ENCODE peak calls at places on chromosomes 5 and 9, in seven cellular contexts. I is stimulated activated CD8-positive, alpha-beta memory T cell treated with anti-CD3 and anti-CD28 coated beads, Interleukin-4, amount 100 ng/mL, for 48 hours; R is posterior vena cava; H is occipital lobe; Z is HT1080; P is CD8-positive, alpha-beta memory T cell; O is Calu3. M is an unnamed sample.

GRCh38 chr5:133065482-133065881 is 13.7 kb downstream of the HSPA4 start:
- DNase-seq in P (no peak), Z (no peak), H (no peak), R (no peak), O (no peak), I (no peak), M (no peak)

GRCh38 chr9:94611638-94612068 is 18.0 kb upstream of the FBP2 start:
- DNase-seq in O (no peak), Z (no peak), I (peak; percentile 77), H (no peak), P (no peak), R (peak; percentile 38), M (no peak)

GRCh38 chr5:14743601-14744295 is 79.2 kb downstream of the OTULIN start:
- DNase-seq in P (no peak), R (no peak), O (no peak), H (no peak), Z (peak; percentile 74), I (no peak), M (no peak)

GRCh38 chr5:103286622-103287021 is 28.1 kb downstream of the MACIR start:
- DNase-seq in R (no peak), P (no peak), Z (no peak), O (no peak), I (no peak), H (no peak), M (no peak)

GRCh38 chr5:377326-377981 is 55.9 kb downstream of the AHRR start:
- DNase-seq in P (no peak), H (no peak), I (peak; percentile 28), O (no peak), R (peak; percentile 78), Z (no peak), M (no peak)

GRCh38 chr9:70120834-70121510 is 77.3 kb downstream of the MAMDC2 start:
- DNase-seq in R (peak; percentile 95), I (peak; percentile 26), P (no peak), Z (peak; percentile 90), O (peak; percentile 13), H (no peak), M (no peak)

GRCh38 chr5:10157085-10157669 is 92.5 kb downstream of the ATPSCKMT start:
- DNase-seq in O (no peak), R (no peak), I (no peak), Z (no peak), H (no peak), P (no peak), M (no peak)

GRCh38 chr5:87136096-87136495 is 131.6 kb upstream of the RASA1 start:
- DNase-seq in H (no peak), Z (no peak), R (no peak), I (no peak), P (no peak), O (no peak), M (no peak)

GRCh38 chr5:173229381-173229959 is 5.5 kb downstream of the NKX2-5 start:
- DNase-seq in O (no peak), I (no peak), R (no peak), P (no peak), Z (no peak), H (no peak), M (no peak)

GRCh38 chr5:14958196-14958595 is 86.6 kb upstream of the ANKH start:
- DNase-seq in Z (no peak), O (no peak), I (no peak), P (no peak), R (no peak), H (no peak), M (no peak)

GRCh38 chr9:90858505-90858904 is 56.9 kb downstream of the SYK start:
- DNase-seq in H (no peak), I (no peak), R (no peak), O (no peak), Z (no peak), P (no peak), M (no peak)

GRCh38 chr5:128436825-128437224 is 101.2 kb downstream of the FBN2 start:
- DNase-seq in R (no peak), H (no peak), Z (peak; percentile 92), O (peak; percentile 14), P (no peak), I (no peak), M (no peak)

GRCh38 chr5:181192337-181193046 is 12.5 kb downstream of the TRIM7 start:
- DNase-seq in P (no peak), H (no peak), Z (no peak), I (no peak), R (no peak), O (no peak), M (no peak)

GRCh38 chr9:131008909-131009618 is at the start of gene LAMC3:
- DNase-seq in H (no peak), I (no peak), O (peak; percentile 13), R (no peak), Z (no peak), P (no peak), M (no peak)

GRCh38 chr9:4080889-4081548 is 218.8 kb downstream of the GLIS3 start:
- DNase-seq in I (no peak), H (no peak), R (no peak), P (no peak), O (no peak), Z (no peak), M (no peak)

GRCh38 chr5:38916802-38917201 is 71.0 kb downstream of the OSMR start:
- DNase-seq in H (no peak), I (no peak), O (no peak), R (no peak), Z (no peak), P (no peak), M (no peak)

GRCh38 chr9:536597-537511 is 304.6 kb upstream of the DMRT1 start:
- DNase-seq in I (no peak), O (no peak), R (no peak), H (no peak), Z (no peak), P (no peak), M (no peak)

GRCh38 chr5:17000296-17000939 is 64.3 kb upstream of the MYO10 start:
- DNase-seq in P (no peak), O (peak; percentile 8), H (no peak), I (no peak), R (no peak), Z (peak; percentile 99), M (no peak)

GRCh38 chr9:110153431-110153830 is 54.5 kb downstream of the C9orf152 start:
- DNase-seq in Z (no peak), P (no peak), O (no peak), H (no peak), R (no peak), I (no peak), M (no peak)

GRCh38 chr9:137708590-137709284 is 89.9 kb downstream of the EHMT1 start:
- DNase-seq in I (no peak), H (no peak), P (no peak), O (no peak), Z (no peak), R (no peak), M (no peak)

GRCh38 chr5:135041145-135041587 is 7.1 kb upstream of the PITX1 start:
- DNase-seq in P (no peak), R (no peak), I (no peak), H (no peak), Z (no peak), O (no peak), M (no peak)

GRCh38 chr5:135693371-135693955 is 114.7 kb upstream of the CXCL14 start:
- DNase-seq in O (no peak), R (no peak), P (no peak), H (no peak), Z (no peak), I (no peak), M (no peak)

GRCh38 chr5:147530801-147531389 is 21.0 kb upstream of the DPYSL3 start:
- DNase-seq in I (no peak), H (no peak), Z (peak; percentile 91), R (no peak), P (no peak), O (no peak), M (no peak)

M was measured in GM19239.